ENCODE peak calls at places on chromosome 5, in seven cellular contexts. V is EH, X is RWPE1, K is heart right ventricle, A is GM10248, B is pancreas, U is IMR-90. H is an unnamed sample.

GRCh38 chr5:96718635-96719077 is 56.5 kb downstream of the CAST start:
- DNase-seq in V (no peak), A (no peak), K (peak), U (no peak), X (peak), B (peak), H (peak)

GRCh38 chr5:435961-436640 is 6.9 kb upstream of the EXOC3 start:
- DNase-seq in U (peak), V (peak), B (no peak), X (peak), K (no peak), A (no peak), H (no peak)

GRCh38 chr5:122515709-122516431 is 203.8 kb downstream of the SNCAIP start:
- DNase-seq in U (peak), A (peak), V (peak), K (no peak), B (no peak), X (peak), H (peak)

GRCh38 chr5:15286659-15287058 is 213.3 kb upstream of the FBXL7 start:
- DNase-seq in A (no peak), K (peak), U (no peak), X (no peak), V (peak), B (no peak), H (no peak)

GRCh38 chr5:160048131-160048530 is 39.2 kb downstream of the TTC1 start:
- DNase-seq in V (no peak), U (no peak), K (no peak), A (no peak), X (no peak), B (no peak), H (peak)

GRCh38 chr5:179974946-179975712 is 67.4 kb upstream of the TBC1D9B start:
- DNase-seq in U (no peak), A (peak), B (no peak), V (peak), X (no peak), K (peak), H (no peak)

GRCh38 chr5:142082182-142082781 is 26.3 kb upstream of the NDFIP1 start:
- DNase-seq in U (no peak), X (no peak), V (no peak), B (no peak), A (no peak), K (no peak), H (no peak)

GRCh38 chr5:139569276-139569955 is 8.3 kb downstream of the UBE2D2 start:
- DNase-seq in A (no peak), V (peak), X (no peak), U (peak), B (no peak), K (no peak), H (no peak)

GRCh38 chr5:131637694-131638093 is 2.7 kb upstream of the RAPGEF6 start:
- DNase-seq in A (no peak), K (no peak), X (no peak), B (no peak), V (no peak), U (no peak), H (no peak)

GRCh38 chr5:95446009-95446408 is 54.8 kb downstream of the FAM81B start:
- DNase-seq in X (peak), A (no peak), U (peak), V (peak), B (no peak), K (no peak), H (no peak)

GRCh38 chr5:142685418-142686209 is at the start of gene FGF1:
- DNase-seq in B (no peak), V (no peak), X (peak), U (no peak), K (peak), A (no peak), H (no peak)

GRCh38 chr5:158589939-158590338 is 509.8 kb downstream of the EBF1 start:
- DNase-seq in X (no peak), A (no peak), V (no peak), U (no peak), B (no peak), K (no peak), H (no peak)

GRCh38 chr5:90161399-90161798 is 248.2 kb downstream of the CETN3 start:
- DNase-seq in K (peak), B (peak), V (peak), X (peak), A (peak), U (no peak), H (peak)

GRCh38 chr5:116543501-116543900 is 31.1 kb downstream of the SEMA6A start:
- DNase-seq in K (no peak), U (no peak), V (peak), X (no peak), A (no peak), B (no peak), H (no peak)

GRCh38 chr5:169422087-169422486 is 121.1 kb upstream of the SLIT3 start:
- DNase-seq in V (no peak), A (no peak), X (no peak), K (no peak), B (no peak), U (no peak), H (no peak)

GRCh38 chr5:176611435-176611834 is 1.5 kb upstream of the GPRIN1 start:
- DNase-seq in A (no peak), B (peak), X (peak), K (peak), U (peak), V (peak), H (peak)

GRCh38 chr5:502325-503079 is 21.7 kb downstream of the SLC9A3 start:
- DNase-seq in U (no peak), B (no peak), A (no peak), K (no peak), V (no peak), X (no peak), H (no peak)

GRCh38 chr5:14212838-14213237 is 69.7 kb downstream of the TRIO start:
- DNase-seq in K (no peak), V (no peak), U (no peak), B (no peak), X (no peak), A (peak), H (no peak)

GRCh38 chr5:168433982-168434381 is 52.3 kb upstream of the RARS1 start:
- DNase-seq in A (no peak), X (no peak), V (peak), K (no peak), B (no peak), U (no peak), H (no peak)

GRCh38 chr5:37212096-37212495 is 37.1 kb downstream of the CPLANE1 start:
- DNase-seq in A (no peak), V (no peak), B (no peak), K (no peak), U (no peak), X (no peak), H (no peak)

GRCh38 chr5:151022511-151023018 is 2.2 kb downstream of the GPX3 start:
- DNase-seq in X (peak), B (no peak), V (no peak), A (no peak), K (peak), U (no peak), H (no peak)

GRCh38 chr5:113038714-113039113 is 62.1 kb downstream of the DCP2 start:
- DNase-seq in X (peak), U (peak), A (peak), V (peak), B (no peak), K (no peak), H (peak)

GRCh38 chr5:76155536-76155935 is 72.4 kb downstream of the SV2C start:
- DNase-seq in K (no peak), U (no peak), A (no peak), X (no peak), V (no peak), B (no peak), H (no peak)

GRCh38 chr5:103473725-103474124 is 88.9 kb downstream of the NUDT12 start:
- DNase-seq in K (no peak), V (no peak), A (no peak), U (no peak), B (no peak), X (no peak), H (no peak)

GRCh38 chr5:92370032-92370431 is 986.9 kb upstream of the ARRDC3 start:
- DNase-seq in V (no peak), U (no peak), A (no peak), B (no peak), K (no peak), X (no peak), H (no peak)

GRCh38 chr5:88674262-88675158 is 208.5 kb downstream of the MEF2C start:
- DNase-seq in U (no peak), V (no peak), X (no peak), B (no peak), A (no peak), K (no peak), H (no peak)

GRCh38 chr5:102294996-102295395 is 1.1 kb downstream of the SLCO4C1 start:
- DNase-seq in A (no peak), B (no peak), X (no peak), U (no peak), K (no peak), V (no peak), H (no peak)

GRCh38 chr5:179287071-179287470 is 58.2 kb downstream of the ADAMTS2 start:
- DNase-seq in V (no peak), U (no peak), B (peak), K (no peak), X (no peak), A (no peak), H (no peak)

GRCh38 chr5:3886521-3887461 is 291.2 kb downstream of the IRX1 start:
- DNase-seq in B (no peak), K (no peak), X (no peak), U (no peak), V (no peak), A (no peak), H (no peak)

GRCh38 chr5:93512799-93513198 is 68.2 kb downstream of the NR2F1-AS1 start:
- DNase-seq in U (peak), B (no peak), X (no peak), V (peak), A (no peak), K (no peak), H (no peak)

GRCh38 chr5:75512383-75513074 is 838 bp downstream of the POLK start:
- DNase-seq in A (no peak), B (no peak), X (no peak), U (peak), V (peak), K (no peak), H (no peak)

GRCh38 chr5:108367679-108368334 is 14.1 kb downstream of the FBXL17 start:
- DNase-seq in U (no peak), A (no peak), X (peak), K (no peak), B (no peak), V (no peak), H (no peak)

GRCh38 chr5:52799358-52799982 is 11.8 kb downstream of the ITGA1 start:
- DNase-seq in V (peak), K (peak), A (peak), X (peak), B (peak), U (peak), H (peak)

GRCh38 chr5:79929095-79929494 is 62.0 kb downstream of the MTX3 start:
- DNase-seq in K (no peak), U (no peak), B (no peak), A (no peak), X (no peak), V (no peak), H (no peak)

GRCh38 chr5:154373729-154374179 is 72.0 kb upstream of the SAP30L start:
- DNase-seq in U (no peak), B (no peak), K (no peak), X (no peak), V (no peak), A (no peak), H (no peak)

GRCh38 chr5:7991125-7991821 is 122.3 kb downstream of the MTRR start:
- DNase-seq in A (no peak), X (no peak), U (no peak), K (no peak), V (peak), B (no peak), H (no peak)

GRCh38 chr5:173010021-173010420 is 26.4 kb downstream of the ATP6V0E1 start:
- DNase-seq in K (no peak), X (no peak), B (no peak), U (peak), A (no peak), V (peak), H (no peak)